ENCODE peak calls at places on chromosome 17, in four cellular contexts. S is OCI-LY7; P is stimulated activated CD8-positive, alpha-beta memory T cell treated with anti-CD3 and anti-CD28 coated beads, Interleukin-2, amount 100 ng/mL, for 48 hours; Z is pancreas. V is an unnamed sample.

GRCh38 chr17:78355045-78355641 is 4.7 kb downstream of the SOCS3 start:
- DNase-seq in S (no peak), P (no peak), Z (no peak), V (no peak)

GRCh38 chr17:81115749-81116464 is 49.4 kb upstream of the PVALEF start:
- DNase-seq in S (no peak), P (no peak), Z (no peak), V (no peak)

GRCh38 chr17:76871668-76872067 is 3.5 kb downstream of the MGAT5B start:
- DNase-seq in S (no peak), P (no peak), Z (no peak), V (no peak)

GRCh38 chr17:50043290-50044148 is 12.4 kb upstream of the ITGA3 start:
- DNase-seq in S (no peak), P (no peak), Z (no peak), V (no peak)

GRCh38 chr17:18181358-18181757 is 2.3 kb upstream of the ALKBH5 start:
- DNase-seq in S (no peak), P (no peak), Z (no peak), V (no peak)

GRCh38 chr17:50659220-50659619 is 24.5 kb downstream of the ABCC3 start:
- DNase-seq in S (no peak), P (no peak), Z (peak), V (no peak)

GRCh38 chr17:65547253-65547670 is 14.2 kb downstream of the AXIN2 start:
- DNase-seq in S (no peak), P (no peak), Z (no peak), V (no peak)

GRCh38 chr17:31424944-31425582 is 33.6 kb downstream of the RAB11FIP4 start:
- DNase-seq in S (no peak), P (no peak), Z (no peak), V (no peak)

GRCh38 chr17:31321971-31322370 is 549 bp upstream of the EVI2A start:
- DNase-seq in S (peak), P (no peak), Z (no peak), V (no peak)

GRCh38 chr17:75877752-75878173 is 618 bp downstream of the TRIM47 start:
- DNase-seq in S (peak), P (no peak), Z (peak), V (peak)

GRCh38 chr17:17545031-17545820 is 46.3 kb downstream of the PEMT start:
- DNase-seq in S (no peak), P (no peak), Z (peak), V (no peak)

GRCh38 chr17:76467366-76467765 is at the start of gene AANAT:
- DNase-seq in S (no peak), P (no peak), Z (peak), V (no peak)

GRCh38 chr17:1601571-1601970 is 27.1 kb downstream of the SLC43A2 start:
- DNase-seq in S (no peak), P (no peak), Z (no peak), V (no peak)

GRCh38 chr17:67475161-67475887 is 98.2 kb downstream of the PITPNC1 start:
- DNase-seq in S (peak), P (peak), Z (peak), V (peak)

GRCh38 chr17:39114744-39115534 is 36.5 kb downstream of the PLXDC1 start:
- DNase-seq in S (no peak), P (no peak), Z (no peak), V (no peak)

GRCh38 chr17:41792835-41793748 is 6.6 kb upstream of the JUP start:
- DNase-seq in S (no peak), P (no peak), Z (peak), V (no peak)

GRCh38 chr17:44552361-44552760 is 4.9 kb upstream of the FZD2 start:
- DNase-seq in S (no peak), P (no peak), Z (no peak), V (no peak)

GRCh38 chr17:71085238-71086033 is 916.1 kb downstream of the KCNJ2 start:
- DNase-seq in S (peak), P (peak), Z (no peak), V (no peak)

GRCh38 chr17:6853764-6854442 is 22.4 kb upstream of the TEKT1 start:
- DNase-seq in S (peak), P (no peak), Z (no peak), V (no peak)

GRCh38 chr17:16100737-16101400 is 101.2 kb downstream of the TTC19 start:
- DNase-seq in S (no peak), P (no peak), Z (no peak), V (no peak)

GRCh38 chr17:51585514-51586104 is 325.3 kb downstream of the UTP18 start:
- DNase-seq in S (no peak), P (no peak), Z (no peak), V (no peak)

GRCh38 chr17:51346218-51346982 is 86.1 kb downstream of the UTP18 start:
- DNase-seq in S (no peak), P (no peak), Z (no peak), V (no peak)

GRCh38 chr17:1474402-1475189 is 17.9 kb downstream of the MYO1C start:
- DNase-seq in S (peak), P (no peak), Z (no peak), V (no peak)

GRCh38 chr17:28999216-28999615 is 6.6 kb downstream of the SEZ6 start:
- DNase-seq in S (no peak), P (no peak), Z (no peak), V (no peak)

GRCh38 chr17:55421179-55421934 is at the start of gene MMD:
- DNase-seq in S (peak), P (no peak), Z (peak), V (no peak)

GRCh38 chr17:81184596-81184995 is 18.6 kb upstream of the AATK start:
- DNase-seq in S (no peak), P (no peak), Z (peak), V (no peak)

GRCh38 chr17:40303009-40303657 is 5.8 kb upstream of the RARA start:
- DNase-seq in S (peak), P (no peak), Z (no peak), V (peak)

GRCh38 chr17:19750835-19751234 is 2.7 kb upstream of the ALDH3A1 start:
- DNase-seq in S (no peak), P (no peak), Z (no peak), V (no peak)

GRCh38 chr17:8056232-8056975 is 17.5 kb downstream of the ALOX15B start:
- DNase-seq in S (peak), P (no peak), Z (no peak), V (peak)

GRCh38 chr17:50507871-50508572 is at the start of gene MYCBPAP:
- DNase-seq in S (peak), P (peak), Z (peak), V (peak)

GRCh38 chr17:45584092-45585036 is 93.8 kb upstream of the PLEKHM1 start:
- DNase-seq in S (peak), P (peak), Z (peak), V (peak)

GRCh38 chr17:16934133-16934795 is 37.7 kb downstream of the TNFRSF13B start:
- DNase-seq in S (no peak), P (no peak), Z (no peak), V (no peak)

GRCh38 chr17:81090361-81091133 is 55.6 kb downstream of the BAIAP2 start:
- DNase-seq in S (peak), P (no peak), Z (no peak), V (peak)

GRCh38 chr17:77127735-77128361 is 12.9 kb upstream of the SEC14L1 start:
- DNase-seq in S (no peak), P (peak), Z (no peak), V (peak)

V was measured in activated naive CD4-positive, alpha-beta T cell treated with anti-CD3 and anti-CD28 coated beads, Interleukin-2, amount 50 U/mL, for 72 hours.